ENCODE peak calls at places on chromosomes 3 and 15, in five cellular contexts. One of them, this sample, is unnamed.

GRCh38 chr3:56826831-56827722 is 25.3 kb upstream of the ARHGEF3 start:
- DNase-seq in GM04504: no peak
- DNase-seq in heart right ventricle: no peak
- DNase-seq in amniotic stem cell: no peak
- DNase-seq in fibroblast of mammary gland: peak
- DNase-seq in this sample: no peak

GRCh38 chr3:141320399-141321108 is 47.8 kb upstream of the ZBTB38 start:
- DNase-seq in GM04504: no peak
- DNase-seq in heart right ventricle: no peak
- DNase-seq in amniotic stem cell: no peak
- DNase-seq in fibroblast of mammary gland: no peak
- DNase-seq in this sample: no peak

GRCh38 chr3:81947359-81947758 is 185.9 kb upstream of the GBE1 start:
- DNase-seq in GM04504: no peak
- DNase-seq in heart right ventricle: no peak
- DNase-seq in amniotic stem cell: no peak
- DNase-seq in fibroblast of mammary gland: no peak
- DNase-seq in this sample: no peak

GRCh38 chr3:14959358-14959943 is 12.1 kb downstream of the NR2C2 start:
- DNase-seq in GM04504: no peak
- DNase-seq in heart right ventricle: no peak
- DNase-seq in amniotic stem cell: no peak
- DNase-seq in fibroblast of mammary gland: no peak
- DNase-seq in this sample: no peak

GRCh38 chr15:99507016-99507731 is 58.6 kb upstream of the MEF2A start:
- DNase-seq in GM04504: no peak
- DNase-seq in heart right ventricle: peak
- DNase-seq in amniotic stem cell: no peak
- DNase-seq in fibroblast of mammary gland: peak
- DNase-seq in this sample: no peak

GRCh38 chr3:177928156-177928555 is 608.1 kb upstream of the KCNMB2 start:
- DNase-seq in GM04504: no peak
- DNase-seq in heart right ventricle: no peak
- DNase-seq in amniotic stem cell: no peak
- DNase-seq in fibroblast of mammary gland: peak
- DNase-seq in this sample: no peak

GRCh38 chr3:32200490-32200889 is 38.0 kb upstream of the CMTM8 start:
- DNase-seq in GM04504: no peak
- DNase-seq in heart right ventricle: peak
- DNase-seq in amniotic stem cell: no peak
- DNase-seq in fibroblast of mammary gland: peak
- DNase-seq in this sample: no peak

GRCh38 chr15:68224546-68225250 is 4.8 kb downstream of the CLN6 start:
- DNase-seq in GM04504: no peak
- DNase-seq in heart right ventricle: no peak
- DNase-seq in amniotic stem cell: no peak
- DNase-seq in fibroblast of mammary gland: no peak
- DNase-seq in this sample: no peak

GRCh38 chr3:181712505-181713299 is 977 bp downstream of the SOX2 start:
- DNase-seq in GM04504: no peak
- DNase-seq in heart right ventricle: no peak
- DNase-seq in amniotic stem cell: no peak
- DNase-seq in fibroblast of mammary gland: no peak
- DNase-seq in this sample: no peak

GRCh38 chr3:37240170-37240945 is 66.0 kb upstream of the LRRFIP2 start:
- DNase-seq in GM04504: no peak
- DNase-seq in heart right ventricle: no peak
- DNase-seq in amniotic stem cell: no peak
- DNase-seq in fibroblast of mammary gland: no peak
- DNase-seq in this sample: no peak